ENCODE peak calls at places on chromosomes 11 and 22, in six cellular contexts. One of them, this sample, is unnamed.

GRCh38 chr22:36287881-36288515 is 35.1 kb downstream of the APOL1 start:
- DNase-seq in spleen: peak; percentile 70
- DNase-seq in HCT116: no peak
- DNase-seq in suprapubic skin: no peak
- DNase-seq in body of pancreas: no peak
- DNase-seq in Peyer's patch: no peak
- DNase-seq in this sample: no peak

GRCh38 chr22:28075260-28075981 is 156.4 kb upstream of the PITPNB start:
- DNase-seq in body of pancreas: peak; percentile 66
- DNase-seq in Peyer's patch: no peak
- DNase-seq in spleen: no peak
- DNase-seq in suprapubic skin: no peak
- DNase-seq in HCT116: no peak
- DNase-seq in this sample: peak; percentile 9

GRCh38 chr11:10792385-10793068 is 16.2 kb downstream of the EIF4G2 start:
- DNase-seq in spleen: peak; percentile 98
- DNase-seq in suprapubic skin: peak; percentile 94
- DNase-seq in HCT116: peak; percentile 72
- DNase-seq in Peyer's patch: peak; percentile 85
- DNase-seq in body of pancreas: peak; percentile 86
- DNase-seq in this sample: peak; percentile 90

GRCh38 chr11:17594686-17595192 is 47.7 kb downstream of the OTOG start:
- DNase-seq in suprapubic skin: no peak
- DNase-seq in body of pancreas: no peak
- DNase-seq in HCT116: no peak
- DNase-seq in Peyer's patch: no peak
- DNase-seq in spleen: no peak
- DNase-seq in this sample: no peak

GRCh38 chr11:123238297-123238696 is 43.2 kb upstream of the CLMP start:
- DNase-seq in body of pancreas: no peak
- DNase-seq in suprapubic skin: peak; percentile 86
- DNase-seq in Peyer's patch: no peak
- DNase-seq in spleen: no peak
- DNase-seq in HCT116: no peak
- DNase-seq in this sample: peak; percentile 29

GRCh38 chr11:96272542-96273306 is 70.3 kb downstream of the MAML2 start:
- DNase-seq in suprapubic skin: no peak
- DNase-seq in spleen: no peak
- DNase-seq in body of pancreas: peak; percentile 56
- DNase-seq in Peyer's patch: no peak
- DNase-seq in HCT116: no peak
- DNase-seq in this sample: peak; percentile 78

GRCh38 chr11:62786318-62787004 is 741 bp upstream of the TMEM179B start:
- DNase-seq in HCT116: peak; percentile 67
- DNase-seq in spleen: peak; percentile 97
- DNase-seq in suprapubic skin: peak; percentile 93
- DNase-seq in Peyer's patch: peak; percentile 87
- DNase-seq in body of pancreas: peak; percentile 90
- DNase-seq in this sample: peak; percentile 93

GRCh38 chr11:104127828-104128227 is 36.1 kb downstream of the PDGFD start:
- DNase-seq in Peyer's patch: no peak
- DNase-seq in HCT116: no peak
- DNase-seq in suprapubic skin: no peak
- DNase-seq in spleen: no peak
- DNase-seq in body of pancreas: no peak
- DNase-seq in this sample: no peak

GRCh38 chr11:65778901-65779668 is 1.7 kb downstream of the AP5B1 start:
- DNase-seq in Peyer's patch: peak; percentile 8
- DNase-seq in spleen: peak; percentile 79
- DNase-seq in suprapubic skin: peak; percentile 75
- DNase-seq in body of pancreas: no peak
- DNase-seq in HCT116: no peak
- DNase-seq in this sample: no peak

GRCh38 chr11:17572791-17573460 is 25.9 kb downstream of the OTOG start:
- DNase-seq in suprapubic skin: no peak
- DNase-seq in Peyer's patch: peak; percentile 6
- DNase-seq in HCT116: no peak
- DNase-seq in spleen: peak; percentile 65
- DNase-seq in body of pancreas: no peak
- DNase-seq in this sample: no peak

GRCh38 chr22:31243339-31244043 is 31.4 kb downstream of the LIMK2 start:
- DNase-seq in Peyer's patch: no peak
- DNase-seq in HCT116: peak; percentile 51
- DNase-seq in body of pancreas: no peak
- DNase-seq in suprapubic skin: no peak
- DNase-seq in spleen: no peak
- DNase-seq in this sample: no peak

GRCh38 chr11:7899418-7899817 is 31.6 kb downstream of the OR10A6 start:
- DNase-seq in suprapubic skin: no peak
- DNase-seq in Peyer's patch: no peak
- DNase-seq in HCT116: no peak
- DNase-seq in spleen: no peak
- DNase-seq in body of pancreas: no peak
- DNase-seq in this sample: no peak

GRCh38 chr11:106072804-106073203 is 4.3 kb downstream of the KBTBD3 start:
- DNase-seq in spleen: no peak
- DNase-seq in suprapubic skin: no peak
- DNase-seq in body of pancreas: no peak
- DNase-seq in Peyer's patch: no peak
- DNase-seq in HCT116: no peak
- DNase-seq in this sample: no peak

GRCh38 chr11:100632970-100633452 is 54.1 kb upstream of the ARHGAP42 start:
- DNase-seq in Peyer's patch: no peak
- DNase-seq in HCT116: no peak
- DNase-seq in body of pancreas: peak; percentile 42
- DNase-seq in spleen: no peak
- DNase-seq in suprapubic skin: peak; percentile 80
- DNase-seq in this sample: peak; percentile 87

GRCh38 chr11:117384045-117384444 is 56.4 kb downstream of the CEP164 start:
- DNase-seq in spleen: no peak
- DNase-seq in Peyer's patch: no peak
- DNase-seq in HCT116: no peak
- DNase-seq in suprapubic skin: no peak
- DNase-seq in body of pancreas: no peak
- DNase-seq in this sample: no peak

GRCh38 chr11:110374921-110375320 is 54.8 kb upstream of the FDX1 start:
- DNase-seq in HCT116: no peak
- DNase-seq in suprapubic skin: no peak
- DNase-seq in body of pancreas: no peak
- DNase-seq in Peyer's patch: no peak
- DNase-seq in spleen: no peak
- DNase-seq in this sample: no peak

GRCh38 chr11:110367571-110367970 is 62.2 kb upstream of the FDX1 start:
- DNase-seq in suprapubic skin: no peak
- DNase-seq in HCT116: no peak
- DNase-seq in spleen: no peak
- DNase-seq in Peyer's patch: no peak
- DNase-seq in body of pancreas: no peak
- DNase-seq in this sample: no peak

GRCh38 chr11:110376711-110377324 is 52.9 kb upstream of the FDX1 start:
- DNase-seq in spleen: no peak
- DNase-seq in Peyer's patch: peak; percentile 47
- DNase-seq in body of pancreas: peak; percentile 84
- DNase-seq in suprapubic skin: no peak
- DNase-seq in HCT116: peak; percentile 85
- DNase-seq in this sample: peak; percentile 87

GRCh38 chr11:110377451-110377850 is 52.3 kb upstream of the FDX1 start:
- DNase-seq in suprapubic skin: no peak
- DNase-seq in Peyer's patch: no peak
- DNase-seq in spleen: no peak
- DNase-seq in HCT116: no peak
- DNase-seq in body of pancreas: no peak
- DNase-seq in this sample: no peak

GRCh38 chr11:110373061-110373702 is 56.6 kb upstream of the FDX1 start:
- DNase-seq in HCT116: no peak
- DNase-seq in body of pancreas: no peak
- DNase-seq in suprapubic skin: no peak
- DNase-seq in spleen: no peak
- DNase-seq in Peyer's patch: no peak
- DNase-seq in this sample: no peak
- TF ChIP-seq POLR2A in HCT116: no peak
- TF ChIP-seq POLR2A in body of pancreas: no peak
- TF ChIP-seq POLR2A in suprapubic skin: no peak
- TF ChIP-seq POLR2A in spleen: no peak
- TF ChIP-seq POLR2A in Peyer's patch: no peak
- TF ChIP-seq POLR2A in this sample: no peak

GRCh38 chr22:47090591-47091240 is 328.3 kb downstream of the TBC1D22A start:
- DNase-seq in body of pancreas: no peak
- DNase-seq in Peyer's patch: no peak
- DNase-seq in HCT116: no peak
- DNase-seq in suprapubic skin: peak; percentile 77
- DNase-seq in spleen: no peak
- DNase-seq in this sample: peak; percentile 85
- TF ChIP-seq POLR2A in body of pancreas: no peak
- TF ChIP-seq POLR2A in Peyer's patch: no peak
- TF ChIP-seq POLR2A in HCT116: no peak
- TF ChIP-seq POLR2A in suprapubic skin: no peak
- TF ChIP-seq POLR2A in spleen: no peak
- TF ChIP-seq POLR2A in this sample: no peak

GRCh38 chr11:70133771-70134170 is 55.7 kb downstream of the ANO1 start:
- DNase-seq in HCT116: no peak
- DNase-seq in body of pancreas: no peak
- DNase-seq in suprapubic skin: no peak
- DNase-seq in Peyer's patch: no peak
- DNase-seq in spleen: no peak
- DNase-seq in this sample: no peak

GRCh38 chr11:70134490-70134889 is 56.4 kb downstream of the ANO1 start:
- DNase-seq in Peyer's patch: no peak
- DNase-seq in spleen: no peak
- DNase-seq in HCT116: no peak
- DNase-seq in body of pancreas: no peak
- DNase-seq in suprapubic skin: no peak
- DNase-seq in this sample: no peak

GRCh38 chr11:70130636-70131035 is 52.5 kb downstream of the ANO1 start:
- DNase-seq in body of pancreas: no peak
- DNase-seq in suprapubic skin: no peak
- DNase-seq in HCT116: no peak
- DNase-seq in spleen: no peak
- DNase-seq in Peyer's patch: no peak
- DNase-seq in this sample: no peak

GRCh38 chr11:70131606-70132190 is 53.6 kb downstream of the ANO1 start:
- DNase-seq in HCT116: no peak
- DNase-seq in Peyer's patch: no peak
- DNase-seq in suprapubic skin: no peak
- DNase-seq in spleen: no peak
- DNase-seq in body of pancreas: no peak
- DNase-seq in this sample: no peak

GRCh38 chr11:70132641-70133040 is 54.5 kb downstream of the ANO1 start:
- DNase-seq in Peyer's patch: no peak
- DNase-seq in spleen: no peak
- DNase-seq in suprapubic skin: no peak
- DNase-seq in body of pancreas: no peak
- DNase-seq in HCT116: no peak
- DNase-seq in this sample: no peak
- TF ChIP-seq POLR2A in Peyer's patch: no peak
- TF ChIP-seq POLR2A in spleen: no peak
- TF ChIP-seq POLR2A in suprapubic skin: no peak
- TF ChIP-seq POLR2A in body of pancreas: no peak
- TF ChIP-seq POLR2A in HCT116: no peak
- TF ChIP-seq POLR2A in this sample: no peak

GRCh38 chr11:47847892-47848635 is at the start of gene NUP160:
- DNase-seq in body of pancreas: peak; percentile 86
- DNase-seq in HCT116: peak; percentile 23
- DNase-seq in spleen: peak; percentile 98
- DNase-seq in suprapubic skin: peak; percentile 92
- DNase-seq in Peyer's patch: peak; percentile 88
- DNase-seq in this sample: peak; percentile 89
- TF ChIP-seq POLR2A in body of pancreas: peak; percentile 87
- TF ChIP-seq POLR2A in HCT116: peak; percentile 79
- TF ChIP-seq POLR2A in spleen: no peak
- TF ChIP-seq POLR2A in suprapubic skin: peak; percentile 59
- TF ChIP-seq POLR2A in Peyer's patch: peak; percentile 67
- TF ChIP-seq POLR2A in this sample: peak; percentile 94

GRCh38 chr11:2942872-2943710 is 13.9 kb upstream of the PHLDA2 start:
- DNase-seq in suprapubic skin: no peak
- DNase-seq in Peyer's patch: no peak
- DNase-seq in body of pancreas: no peak
- DNase-seq in HCT116: no peak
- DNase-seq in spleen: no peak
- DNase-seq in this sample: no peak

GRCh38 chr11:2944530-2944929 is 15.3 kb upstream of the PHLDA2 start:
- DNase-seq in body of pancreas: no peak
- DNase-seq in spleen: peak; percentile 75
- DNase-seq in HCT116: no peak
- DNase-seq in suprapubic skin: no peak
- DNase-seq in Peyer's patch: no peak
- DNase-seq in this sample: no peak

GRCh38 chr11:2942447-2942846 is 13.2 kb upstream of the PHLDA2 start:
- DNase-seq in spleen: no peak
- DNase-seq in HCT116: no peak
- DNase-seq in body of pancreas: no peak
- DNase-seq in suprapubic skin: no peak
- DNase-seq in Peyer's patch: no peak
- DNase-seq in this sample: no peak

GRCh38 chr11:2944953-2945756 is 15.9 kb upstream of the PHLDA2 start:
- DNase-seq in HCT116: no peak
- DNase-seq in spleen: peak; percentile 92
- DNase-seq in body of pancreas: peak; percentile 75
- DNase-seq in Peyer's patch: peak; percentile 61
- DNase-seq in suprapubic skin: peak; percentile 94
- DNase-seq in this sample: peak; percentile 99

DNA sequence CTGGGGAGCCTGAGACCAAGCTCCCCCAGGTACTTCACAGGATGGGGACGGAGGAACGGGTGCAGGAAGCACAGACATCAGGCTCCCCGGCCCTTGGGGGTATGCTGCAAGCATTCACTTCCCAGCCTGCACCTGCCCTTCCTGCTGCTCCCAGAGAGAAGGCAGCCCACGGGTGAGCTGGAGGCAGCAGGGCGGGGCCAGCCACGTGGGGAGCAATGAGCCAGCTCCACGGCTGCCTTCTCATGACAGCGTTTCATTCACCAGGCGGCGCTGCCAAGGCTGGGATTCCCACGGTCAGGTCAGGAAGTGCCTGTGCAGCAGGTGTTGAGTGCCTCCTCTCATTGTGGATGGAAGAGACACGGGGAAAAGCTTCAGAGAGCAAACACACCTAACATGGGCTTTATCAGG is 14.5 kb upstream of the PHLDA2 start:
- DNase-seq in Peyer's patch: no peak
- DNase-seq in suprapubic skin: peak; percentile 79
- DNase-seq in spleen: peak; percentile 74
- DNase-seq in body of pancreas: no peak
- DNase-seq in HCT116: no peak
- DNase-seq in this sample: peak; percentile 72
- TF ChIP-seq POLR2A in Peyer's patch: no peak
- TF ChIP-seq POLR2A in suprapubic skin: no peak
- TF ChIP-seq POLR2A in spleen: no peak
- TF ChIP-seq POLR2A in body of pancreas: no peak
- TF ChIP-seq POLR2A in HCT116: no peak
- TF ChIP-seq POLR2A in this sample: no peak

GRCh38 chr11:59273008-59273841 is 60.5 kb upstream of the MPEG1 start:
- DNase-seq in suprapubic skin: no peak
- DNase-seq in spleen: no peak
- DNase-seq in HCT116: no peak
- DNase-seq in Peyer's patch: peak; percentile 77
- DNase-seq in body of pancreas: no peak
- DNase-seq in this sample: no peak
- TF ChIP-seq POLR2A in suprapubic skin: no peak
- TF ChIP-seq POLR2A in spleen: no peak
- TF ChIP-seq POLR2A in HCT116: no peak
- TF ChIP-seq POLR2A in Peyer's patch: peak; percentile 22
- TF ChIP-seq POLR2A in body of pancreas: no peak
- TF ChIP-seq POLR2A in this sample: no peak